ENCODE peak calls at places on chromosomes 1 and 21, in six cellular contexts. I is K562, C is GM12892, D is H1, E is GM12878, L is HepG2. G is an unnamed sample.

GRCh38 chr1:6105763-6106162 is 60.1 kb downstream of the KCNAB2 start:
- DNase-seq in E (no peak), I (no peak), L (peak), C (no peak), D (no peak), G (no peak)

GRCh38 chr21:37452222-37452621 is 85.6 kb downstream of the DYRK1A start:
- DNase-seq in D (no peak), L (no peak), I (no peak), E (no peak), C (no peak), G (no peak)

GRCh38 chr1:93617670-93618488 is 63.8 kb downstream of the BCAR3 start:
- DNase-seq in C (no peak), E (no peak), L (peak), D (no peak), I (no peak), G (no peak)

GRCh38 chr1:202023033-202023433 is 12.6 kb downstream of the ELF3 start:
- DNase-seq in I (no peak), E (no peak), D (no peak), L (no peak), C (no peak), G (no peak)

GRCh38 chr1:182169203-182169602 is 107.7 kb upstream of the ZNF648 start:
- DNase-seq in E (no peak), D (no peak), L (no peak), C (no peak), I (no peak), G (no peak)

GRCh38 chr21:39020751-39021474 is 162.3 kb downstream of the PSMG1 start:
- DNase-seq in C (no peak), I (no peak), D (no peak), L (peak), E (no peak), G (no peak)

GRCh38 chr1:96370752-96371151 is 350.8 kb upstream of the PTBP2 start:
- DNase-seq in L (no peak), I (no peak), E (no peak), D (no peak), C (no peak), G (no peak)

GRCh38 chr1:89833183-89834077 is 12.6 kb downstream of the LRRC8D start:
- DNase-seq in D (no peak), E (no peak), I (no peak), C (no peak), L (peak), G (no peak)

GRCh38 chr1:66231162-66232077 is 302.5 kb upstream of the SGIP1 start:
- DNase-seq in E (no peak), C (no peak), I (no peak), L (no peak), D (no peak), G (no peak)

GRCh38 chr1:21247892-21248715 is 42.2 kb downstream of the ECE1 start:
- DNase-seq in D (no peak), L (peak), E (no peak), I (no peak), C (no peak), G (no peak)

GRCh38 chr1:8420318-8420717 is 102.4 kb downstream of the SLC45A1 start:
- DNase-seq in D (no peak), E (no peak), L (peak), C (no peak), I (no peak), G (no peak)

GRCh38 chr1:50333595-50333974 is 89.7 kb downstream of the DMRTA2 start:
- DNase-seq in E (no peak), D (peak), I (peak), L (no peak), C (peak), G (peak)

GRCh38 chr1:7686301-7686850 is 84.7 kb upstream of the VAMP3 start:
- DNase-seq in E (no peak), I (no peak), C (no peak), D (no peak), L (no peak), G (no peak)

GRCh38 chr1:92519043-92519442 is 32.3 kb upstream of the GFI1 start:
- DNase-seq in I (no peak), E (no peak), L (no peak), C (no peak), D (no peak), G (no peak)

GRCh38 chr1:938088-938683 is 14.5 kb downstream of the SAMD11 start:
- DNase-seq in E (no peak), L (peak), D (no peak), C (no peak), I (peak), G (no peak)

GRCh38 chr1:206464456-206464964 is 5.8 kb upstream of the IKBKE start:
- DNase-seq in D (no peak), L (no peak), E (no peak), C (no peak), I (no peak), G (no peak)

GRCh38 chr1:48807599-48808260 is 31.0 kb upstream of the BEND5 start:
- DNase-seq in L (no peak), E (no peak), C (no peak), I (no peak), D (no peak), G (no peak)

GRCh38 chr1:109821221-109821669 is 57.5 kb upstream of the EPS8L3 start:
- DNase-seq in E (no peak), C (no peak), D (no peak), I (no peak), L (no peak), G (no peak)
- TF ChIP-seq POLR2AphosphoS5 in E (no peak), C (no peak), D (no peak), I (no peak), L (no peak), G (no peak)

GRCh38 chr1:33500547-33500946 is 28.1 kb downstream of the ZSCAN20 start:
- DNase-seq in E (no peak), D (no peak), I (no peak), L (no peak), C (no peak), G (no peak)

GRCh38 chr1:33501309-33501708 is 28.9 kb downstream of the ZSCAN20 start:
- DNase-seq in C (no peak), L (no peak), D (no peak), I (no peak), E (no peak), G (no peak)

GRCh38 chr1:33501774-33502173 is 29.3 kb downstream of the ZSCAN20 start:
- DNase-seq in D (no peak), L (no peak), C (no peak), E (no peak), I (peak), G (no peak)

GRCh38 chr1:33507661-33508060 is 35.2 kb downstream of the ZSCAN20 start:
- DNase-seq in I (no peak), E (no peak), L (no peak), D (no peak), C (no peak), G (no peak)

DNA sequence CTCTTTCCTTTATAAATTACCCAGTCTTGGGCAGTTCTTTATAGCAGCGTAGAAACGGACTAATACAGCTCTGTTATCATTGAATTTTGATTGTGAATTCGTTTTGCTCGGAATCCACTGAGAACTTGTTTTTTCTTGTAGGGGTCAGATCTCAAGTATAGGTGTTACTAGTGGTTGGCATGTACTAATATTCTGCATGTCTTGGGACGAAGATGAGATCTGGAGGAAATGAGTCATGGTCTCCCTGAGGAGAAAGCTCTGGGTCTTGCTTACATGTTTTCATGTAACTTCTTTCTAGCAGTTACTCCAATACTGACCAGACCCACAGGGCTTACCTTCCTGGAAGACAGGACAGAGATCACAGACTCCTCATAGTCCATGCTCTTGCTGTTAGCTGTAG is 30.3 kb downstream of the ZSCAN20 start:
- DNase-seq in L (no peak), E (no peak), C (no peak), I (no peak), D (no peak), G (no peak)
- TF ChIP-seq TAF1 in L (no peak), E (no peak), C (no peak), I (no peak), D (no peak), G (no peak)

GRCh38 chr1:223204424-223204823 is 61.4 kb upstream of the TLR5 start:
- DNase-seq in D (no peak), L (no peak), C (no peak), I (no peak), E (no peak), G (no peak)

GRCh38 chr1:223202376-223202775 is 59.3 kb upstream of the TLR5 start:
- DNase-seq in C (no peak), D (no peak), L (no peak), I (no peak), E (no peak), G (no peak)

GRCh38 chr1:223203011-223203410 is 60.0 kb upstream of the TLR5 start:
- DNase-seq in L (no peak), I (no peak), D (no peak), C (no peak), E (no peak), G (no peak)

GRCh38 chr1:223203694-223204093 is 60.6 kb upstream of the TLR5 start:
- DNase-seq in L (no peak), E (no peak), D (no peak), C (no peak), I (no peak), G (no peak)

DNA sequence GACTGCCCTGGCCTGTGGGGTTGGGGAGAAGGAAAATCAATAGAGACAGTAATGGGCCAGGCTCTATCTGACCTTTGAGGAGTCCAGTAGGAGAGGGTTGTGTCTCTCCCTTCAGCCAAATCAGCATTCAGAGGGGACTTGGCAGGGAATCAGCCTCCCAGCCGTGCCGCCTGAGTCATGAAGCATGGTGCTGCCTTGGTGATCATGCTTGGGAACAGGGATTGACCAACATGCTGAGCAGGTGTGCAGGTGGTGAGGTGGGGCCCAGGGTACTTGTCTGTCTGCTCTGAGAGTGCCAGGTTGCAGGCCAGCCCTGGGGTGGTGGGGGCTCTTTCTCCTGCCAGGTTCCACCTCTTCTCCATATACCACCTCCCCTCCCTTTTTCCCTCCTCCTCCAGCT is 58.9 kb upstream of the TLR5 start:
- DNase-seq in E (no peak), L (no peak), I (no peak), D (no peak), C (no peak), G (no peak)
- TF ChIP-seq POLR2A in E (no peak), L (no peak), I (no peak), D (no peak), C (no peak), G (no peak)

GRCh38 chr1:40746344-40747090 is 37.1 kb upstream of the KCNQ4 start:
- DNase-seq in C (no peak), E (no peak), D (no peak), L (no peak), I (no peak), G (no peak)
- TF ChIP-seq POLR2AphosphoS5 in C (no peak), E (no peak), D (no peak), L (no peak), I (no peak), G (no peak)

GRCh38 chr1:106222415-106222814 is 834.1 kb upstream of the PRMT6 start:
- DNase-seq in I (no peak), E (no peak), D (no peak), L (no peak), C (no peak), G (no peak)
- TF ChIP-seq TAF1 in I (no peak), E (no peak), D (no peak), L (no peak), C (no peak), G (no peak)